ENCODE peak calls at places on chromosomes 7 and 10, in seven cellular contexts. E, O, K, G, B, T and V are unnamed samples.

GRCh38 chr7:135905858-135906257 is 71.3 kb downstream of the MTPN start:
- DNase-seq in E (no peak), O (no peak), K (no peak), G (no peak), B (no peak), T (no peak), V (no peak)

GRCh38 chr7:55309040-55309991 is 55.8 kb upstream of the LANCL2 start:
- DNase-seq in E (no peak), O (peak; percentile 71), K (peak; percentile 61), G (no peak), B (no peak), T (peak; percentile 43), V (peak; percentile 90)

GRCh38 chr7:27174077-27175004 is at the start of gene HOXA10:
- DNase-seq in E (peak; percentile 63), O (no peak), K (no peak), G (peak; percentile 76), B (no peak), T (no peak), V (no peak)

GRCh38 chr7:96414931-96415292 is 93.0 kb upstream of the SLC25A13 start:
- DNase-seq in E (peak; percentile 31), O (peak; percentile 32), K (no peak), G (peak; percentile 85), B (peak; percentile 27), T (peak; percentile 21), V (no peak)

GRCh38 chr7:66474441-66474840 is 154.2 kb upstream of the KCTD7 start:
- DNase-seq in E (no peak), O (no peak), K (no peak), G (no peak), B (no peak), T (no peak), V (no peak)

GRCh38 chr10:111600772-111601171 is 523.9 kb downstream of the ADRA2A start:
- DNase-seq in E (no peak), O (no peak), K (no peak), G (no peak), B (no peak), T (no peak), V (no peak)

GRCh38 chr7:45143616-45144015 is 14.0 kb upstream of the RAMP3 start:
- DNase-seq in E (no peak), O (no peak), K (no peak), G (no peak), B (peak; percentile 34), T (no peak), V (no peak)

GRCh38 chr7:77330169-77330882 is 85.8 kb downstream of the GSAP start:
- DNase-seq in E (no peak), O (peak; percentile 33), K (no peak), G (no peak), B (no peak), T (no peak), V (no peak)

GRCh38 chr7:51009716-51010496 is 227.2 kb upstream of the GRB10 start:
- DNase-seq in E (peak; percentile 75), O (no peak), K (no peak), G (peak; percentile 26), B (no peak), T (no peak), V (no peak)

GRCh38 chr7:105790996-105791395 is 85.4 kb downstream of the ATXN7L1 start:
- DNase-seq in E (no peak), O (no peak), K (no peak), G (no peak), B (no peak), T (no peak), V (no peak)

GRCh38 chr7:79176859-79177477 is 276.5 kb downstream of the MAGI2 start:
- DNase-seq in E (peak; percentile 66), O (no peak), K (no peak), G (peak; percentile 31), B (peak; percentile 30), T (no peak), V (no peak)

GRCh38 chr7:83058667-83059066 is 104.0 kb downstream of the PCLO start:
- DNase-seq in E (no peak), O (no peak), K (no peak), G (no peak), B (no peak), T (no peak), V (no peak)

GRCh38 chr10:97532935-97533671 is 34.4 kb downstream of the UBTD1 start:
- DNase-seq in E (peak; percentile 72), O (no peak), K (no peak), G (no peak), B (peak; percentile 44), T (no peak), V (no peak)

GRCh38 chr7:30743371-30744074 is 8.4 kb upstream of the INMT start:
- DNase-seq in E (peak; percentile 15), O (no peak), K (no peak), G (peak; percentile 13), B (peak; percentile 18), T (no peak), V (no peak)

GRCh38 chr10:100008142-100008522 is 1.6 kb downstream of the DNMBP start:
- DNase-seq in E (peak; percentile 27), O (no peak), K (no peak), G (no peak), B (no peak), T (no peak), V (no peak)

GRCh38 chr7:157411580-157411979 is 74.8 kb downstream of the DNAJB6 start:
- DNase-seq in E (no peak), O (peak; percentile 42), K (peak; percentile 64), G (no peak), B (no peak), T (peak; percentile 36), V (peak; percentile 81)

GRCh38 chr7:81632418-81632817 is 137.4 kb downstream of the HGF start:
- DNase-seq in E (no peak), O (no peak), K (no peak), G (no peak), B (no peak), T (no peak), V (no peak)

GRCh38 chr10:125043824-125044658 is 102.1 kb downstream of the ZRANB1 start:
- DNase-seq in E (no peak), O (no peak), K (no peak), G (no peak), B (no peak), T (no peak), V (no peak)

GRCh38 chr7:2437136-2437535 is 33.7 kb downstream of the CHST12 start:
- DNase-seq in E (no peak), O (no peak), K (no peak), G (no peak), B (no peak), T (no peak), V (no peak)

GRCh38 chr7:154255324-154255723 is 203.1 kb downstream of the DPP6 start:
- DNase-seq in E (no peak), O (no peak), K (no peak), G (no peak), B (no peak), T (no peak), V (no peak)

GRCh38 chr10:22321831-22322662 is 1.1 kb downstream of the BMI1 start:
- DNase-seq in E (no peak), O (peak; percentile 32), K (no peak), G (no peak), B (no peak), T (peak; percentile 40), V (peak; percentile 14)

GRCh38 chr10:97065686-97066679 is 119.8 kb downstream of the SLIT1 start:
- DNase-seq in E (no peak), O (no peak), K (no peak), G (no peak), B (no peak), T (no peak), V (no peak)

GRCh38 chr7:46432666-46433065 is 511.6 kb upstream of the IGFBP3 start:
- DNase-seq in E (no peak), O (no peak), K (no peak), G (no peak), B (peak; percentile 84), T (no peak), V (no peak)

GRCh38 chr7:54542920-54543539 is 855 bp downstream of the VSTM2A start:
- DNase-seq in E (peak; percentile 57), O (no peak), K (no peak), G (no peak), B (peak; percentile 8), T (no peak), V (no peak)

GRCh38 chr7:88280801-88281200 is 25.9 kb downstream of the STEAP4 start:
- DNase-seq in E (no peak), O (no peak), K (no peak), G (no peak), B (no peak), T (no peak), V (no peak)

GRCh38 chr7:149147072-149147729 is at the start of gene ZNF398:
- DNase-seq in E (peak; percentile 86), O (peak; percentile 86), K (peak; percentile 70), G (peak; percentile 82), B (peak; percentile 42), T (peak; percentile 81), V (peak; percentile 71)

GRCh38 chr10:22027666-22028238 is 24.2 kb upstream of the DNAJC1 start:
- DNase-seq in E (no peak), O (no peak), K (no peak), G (no peak), B (no peak), T (no peak), V (no peak)

GRCh38 chr10:43278216-43278615 is 11.4 kb upstream of the RASGEF1A start:
- DNase-seq in E (no peak), O (no peak), K (no peak), G (no peak), B (no peak), T (no peak), V (no peak)

GRCh38 chr10:6409982-6410694 is 169.9 kb downstream of the PRKCQ start:
- DNase-seq in E (no peak), O (no peak), K (no peak), G (no peak), B (peak; percentile 7), T (no peak), V (peak; percentile 42)

GRCh38 chr7:66303454-66304160 is 98.5 kb downstream of the TPST1 start:
- DNase-seq in E (no peak), O (no peak), K (no peak), G (no peak), B (no peak), T (no peak), V (no peak)

GRCh38 chr10:14124951-14125350 is 205.8 kb downstream of the FRMD4A start:
- DNase-seq in E (no peak), O (no peak), K (no peak), G (no peak), B (no peak), T (no peak), V (no peak)

GRCh38 chr10:16529853-16530252 is 8.2 kb upstream of the C1QL3 start:
- DNase-seq in E (no peak), O (no peak), K (no peak), G (no peak), B (no peak), T (no peak), V (no peak)

GRCh38 chr10:62046522-62047239 is 145.2 kb downstream of the ARID5B start:
- DNase-seq in E (peak; percentile 76), O (peak; percentile 32), K (no peak), G (no peak), B (peak; percentile 63), T (peak; percentile 14), V (no peak)

GRCh38 chr10:121379025-121379424 is 219.2 kb downstream of the FGFR2 start:
- DNase-seq in E (no peak), O (no peak), K (no peak), G (no peak), B (no peak), T (no peak), V (no peak)

GRCh38 chr10:112958275-112958995 is 8.4 kb downstream of the TCF7L2 start:
- DNase-seq in E (peak; percentile 88), O (no peak), K (no peak), G (no peak), B (peak; percentile 59), T (no peak), V (no peak)

GRCh38 chr7:112449353-112449752 is 907 bp upstream of the IFRD1 start:
- DNase-seq in E (peak; percentile 76), O (peak; percentile 34), K (peak; percentile 36), G (no peak), B (peak; percentile 31), T (peak; percentile 43), V (peak; percentile 50)

GRCh38 chr7:47638679-47639306 is 56.9 kb upstream of the TNS3 start:
- DNase-seq in E (no peak), O (no peak), K (no peak), G (no peak), B (no peak), T (no peak), V (no peak)